ENCODE peak calls at places on chromosomes 4 and X, in six cellular contexts. C, X, D, Z, U and T are unnamed samples.

GRCh38 chr4:183772361-183772760 is 113.3 kb downstream of the TRAPPC11 start:
- DNase-seq in Z (no peak), D (no peak), C (no peak), X (no peak), U (no peak), T (no peak)

GRCh38 chrX:21374163-21374993 is at the start of gene CNKSR2:
- DNase-seq in X (no peak), Z (peak), C (no peak), D (no peak), U (peak), T (no peak)

GRCh38 chr4:74426101-74426500 is 18.8 kb upstream of the AREG start:
- DNase-seq in D (no peak), C (peak), Z (peak), X (no peak), U (peak), T (no peak)

GRCh38 chr4:77240469-77241066 is 83.6 kb downstream of the CCNG2 start:
- DNase-seq in C (no peak), Z (peak), D (peak), X (peak), U (peak), T (peak)

GRCh38 chr4:99722662-99723061 is 65.0 kb upstream of the C4orf54 start:
- DNase-seq in Z (peak), X (no peak), C (no peak), U (no peak), D (no peak), T (no peak)

GRCh38 chrX:39492495-39493162 is 605.1 kb downstream of the BCOR start:
- DNase-seq in Z (no peak), U (no peak), X (no peak), D (no peak), C (no peak), T (no peak)

GRCh38 chrX:73851014-73852009 is 288.3 kb downstream of the CHIC1 start:
- DNase-seq in U (peak), C (no peak), X (no peak), Z (no peak), D (peak), T (no peak)

GRCh38 chrX:68139791-68140190 is 293.5 kb downstream of the OPHN1 start:
- DNase-seq in U (no peak), Z (no peak), X (no peak), C (no peak), D (no peak), T (no peak)

GRCh38 chrX:114580336-114580735 is 3.5 kb upstream of the HTR2C start:
- DNase-seq in Z (peak), D (no peak), C (no peak), X (no peak), U (no peak), T (no peak)

GRCh38 chr4:157674699-157675098 is 454.2 kb downstream of the GRIA2 start:
- DNase-seq in Z (no peak), U (no peak), C (no peak), D (no peak), X (no peak), T (no peak)

GRCh38 chr4:15040916-15041463 is 38.7 kb downstream of the CPEB2 start:
- DNase-seq in X (no peak), C (no peak), D (no peak), U (no peak), Z (peak), T (no peak)

GRCh38 chr4:7988437-7988836 is 48.8 kb upstream of the AFAP1 start:
- DNase-seq in X (peak), Z (peak), C (peak), U (no peak), D (no peak), T (no peak)

GRCh38 chrX:100647095-100647494 is 3.1 kb downstream of the SRPX2 start:
- DNase-seq in Z (peak), U (peak), C (no peak), D (no peak), X (no peak), T (no peak)

GRCh38 chr4:151745727-151746231 is 15.0 kb downstream of the GATB start:
- DNase-seq in C (no peak), D (no peak), Z (peak), U (peak), X (no peak), T (no peak)

GRCh38 chr4:25922812-25923369 is 8.9 kb downstream of the SMIM20 start:
- DNase-seq in D (no peak), X (no peak), U (no peak), Z (no peak), C (no peak), T (no peak)

GRCh38 chrX:50618788-50619558 is 148.3 kb upstream of the DGKK start:
- DNase-seq in X (no peak), Z (peak), C (no peak), D (no peak), U (no peak), T (no peak)

GRCh38 chrX:28133763-28134162 is 152.5 kb upstream of the DCAF8L1 start:
- DNase-seq in D (no peak), Z (no peak), X (no peak), C (no peak), U (no peak), T (no peak)

GRCh38 chrX:22585831-22586230 is 313.1 kb downstream of the CBLL2 start:
- DNase-seq in C (no peak), D (no peak), X (no peak), U (no peak), Z (no peak), T (no peak)

GRCh38 chrX:120301960-120302359 is 9.3 kb downstream of the TMEM255A start:
- DNase-seq in D (no peak), U (no peak), X (no peak), Z (no peak), C (no peak), T (no peak)

GRCh38 chrX:37350034-37350365 is 836 bp downstream of the PRRG1 start:
- DNase-seq in X (no peak), Z (peak), D (no peak), U (peak), C (no peak), T (no peak)

GRCh38 chr4:184147858-184148799 is 69.5 kb downstream of the ENPP6 start:
- DNase-seq in U (no peak), Z (no peak), C (no peak), X (no peak), D (no peak), T (no peak)

GRCh38 chrX:150062292-150063137 is 124.2 kb upstream of the EOLA2 start:
- DNase-seq in C (no peak), Z (peak), D (peak), X (peak), U (peak), T (no peak)
- TF ChIP-seq CTCF in C (no peak), Z (peak), D (no peak), X (no peak), U (no peak), T (no peak)

GRCh38 chr4:101345596-101346311 is 1.6 kb downstream of the PPP3CA start:
- DNase-seq in D (peak), X (no peak), U (peak), Z (peak), C (no peak), T (peak)
- TF ChIP-seq CTCF in D (no peak), X (no peak), U (no peak), Z (peak), C (no peak), T (no peak)

GRCh38 chr4:163535657-163536056 is 41.2 kb downstream of the TMA16 start:
- DNase-seq in C (no peak), U (no peak), Z (no peak), X (no peak), D (no peak), T (no peak)
- TF ChIP-seq CTCF in C (no peak), U (peak), Z (no peak), X (no peak), D (no peak), T (no peak)

DNA sequence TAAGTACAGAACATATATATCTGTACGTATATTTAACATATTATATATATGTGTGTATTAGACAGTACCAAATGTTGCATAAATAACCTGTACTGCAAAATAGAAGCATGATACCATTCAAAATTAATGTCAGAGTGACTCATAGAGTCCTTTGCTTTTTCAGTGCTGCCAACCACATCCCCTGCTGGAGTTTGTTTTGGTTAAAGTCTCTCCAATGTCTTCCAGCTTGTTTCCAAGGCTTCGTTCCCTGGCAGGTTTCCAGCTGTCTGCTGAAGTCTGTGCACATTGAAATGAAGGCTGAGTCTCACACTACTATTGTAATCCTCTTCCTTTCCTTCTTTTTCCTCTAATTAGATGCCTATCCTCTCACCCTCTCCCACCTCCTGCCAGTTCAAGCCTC is 14.9 kb downstream of the NRK start:
- DNase-seq in C (peak), X (peak), U (peak), Z (peak), D (no peak), T (no peak)
- TF ChIP-seq CTCF in C (no peak), X (no peak), U (no peak), Z (no peak), D (no peak), T (no peak)

GRCh38 chr4:129641179-129641578 is 545.2 kb downstream of the C4orf33 start:
- DNase-seq in X (no peak), Z (peak), D (peak), C (no peak), U (peak), T (peak)
- TF ChIP-seq CTCF in X (peak), Z (peak), D (peak), C (no peak), U (peak), T (peak)

GRCh38 chr4:27000820-27001219 is 140.2 kb downstream of the STIM2 start:
- DNase-seq in C (no peak), U (no peak), X (no peak), D (no peak), Z (no peak), T (peak)
- TF ChIP-seq CTCF in C (no peak), U (peak), X (peak), D (no peak), Z (peak), T (no peak)